ENCODE peak calls at places on chromosomes 6 and 20, in seven cellular contexts. One of them, this sample, is unnamed.

GRCh38 chr6:43097098-43097489 is 21.0 kb downstream of the PTK7 start:
- DNase-seq in NCI-H2029: no peak
- DNase-seq in AG09309: no peak
- DNase-seq in GM13976: no peak
- DNase-seq in NCI-H2171: no peak
- DNase-seq in T-cell: no peak
- DNase-seq in fibroblast of lung: no peak
- DNase-seq in this sample: no peak

GRCh38 chr6:88730602-88731001 is 232.8 kb downstream of the RNGTT start:
- DNase-seq in fibroblast of lung: no peak
- DNase-seq in GM13976: no peak
- DNase-seq in T-cell: no peak
- DNase-seq in NCI-H2029: peak
- DNase-seq in AG09309: no peak
- DNase-seq in NCI-H2171: no peak
- DNase-seq in this sample: no peak

GRCh38 chr6:2848851-2849250 is 7.2 kb upstream of the SERPINB1 start:
- DNase-seq in AG09309: no peak
- DNase-seq in fibroblast of lung: no peak
- DNase-seq in NCI-H2171: no peak
- DNase-seq in NCI-H2029: no peak
- DNase-seq in GM13976: no peak
- DNase-seq in T-cell: no peak
- DNase-seq in this sample: no peak

GRCh38 chr20:44074252-44075151 is 112.5 kb downstream of the JPH2 start:
- DNase-seq in fibroblast of lung: peak
- DNase-seq in NCI-H2171: no peak
- DNase-seq in NCI-H2029: peak
- DNase-seq in T-cell: no peak
- DNase-seq in AG09309: no peak
- DNase-seq in GM13976: no peak
- DNase-seq in this sample: no peak

GRCh38 chr6:26536571-26537159 is 1.5 kb upstream of the HMGN4 start:
- DNase-seq in T-cell: no peak
- DNase-seq in NCI-H2171: no peak
- DNase-seq in AG09309: no peak
- DNase-seq in fibroblast of lung: peak
- DNase-seq in GM13976: peak
- DNase-seq in NCI-H2029: no peak
- DNase-seq in this sample: peak

GRCh38 chr6:4802312-4802935 is 26.2 kb downstream of the CDYL start:
- DNase-seq in AG09309: no peak
- DNase-seq in NCI-H2171: no peak
- DNase-seq in NCI-H2029: no peak
- DNase-seq in GM13976: peak
- DNase-seq in fibroblast of lung: no peak
- DNase-seq in T-cell: no peak
- DNase-seq in this sample: no peak

GRCh38 chr20:38286586-38287502 is 17.1 kb upstream of the BPI start:
- DNase-seq in NCI-H2029: no peak
- DNase-seq in fibroblast of lung: no peak
- DNase-seq in GM13976: no peak
- DNase-seq in T-cell: no peak
- DNase-seq in NCI-H2171: no peak
- DNase-seq in AG09309: no peak
- DNase-seq in this sample: no peak

GRCh38 chr6:3535716-3536435 is 79.0 kb upstream of the SLC22A23 start:
- DNase-seq in NCI-H2171: no peak
- DNase-seq in GM13976: no peak
- DNase-seq in AG09309: no peak
- DNase-seq in NCI-H2029: no peak
- DNase-seq in fibroblast of lung: peak
- DNase-seq in T-cell: no peak
- DNase-seq in this sample: no peak

GRCh38 chr6:119541132-119541905 is 191.8 kb upstream of the MAN1A1 start:
- DNase-seq in T-cell: no peak
- DNase-seq in NCI-H2029: no peak
- DNase-seq in GM13976: no peak
- DNase-seq in NCI-H2171: peak
- DNase-seq in fibroblast of lung: peak
- DNase-seq in AG09309: peak
- DNase-seq in this sample: no peak

GRCh38 chr6:88867841-88868558 is 95.4 kb downstream of the RNGTT start:
- DNase-seq in T-cell: no peak
- DNase-seq in GM13976: no peak
- DNase-seq in NCI-H2029: no peak
- DNase-seq in AG09309: no peak
- DNase-seq in NCI-H2171: no peak
- DNase-seq in fibroblast of lung: no peak
- DNase-seq in this sample: no peak

GRCh38 chr20:21166801-21167200 is 40.9 kb downstream of the KIZ start:
- DNase-seq in AG09309: no peak
- DNase-seq in NCI-H2171: no peak
- DNase-seq in T-cell: no peak
- DNase-seq in NCI-H2029: no peak
- DNase-seq in GM13976: no peak
- DNase-seq in fibroblast of lung: no peak
- DNase-seq in this sample: no peak

GRCh38 chr6:125789576-125790402 is 971 bp upstream of the NCOA7 start:
- DNase-seq in T-cell: peak
- DNase-seq in fibroblast of lung: peak
- DNase-seq in NCI-H2029: peak
- DNase-seq in GM13976: peak
- DNase-seq in NCI-H2171: peak
- DNase-seq in AG09309: no peak
- DNase-seq in this sample: peak

GRCh38 chr6:34867484-34867883 is 20.4 kb downstream of the TAF11 start:
- DNase-seq in fibroblast of lung: no peak
- DNase-seq in GM13976: no peak
- DNase-seq in NCI-H2029: no peak
- DNase-seq in AG09309: no peak
- DNase-seq in T-cell: no peak
- DNase-seq in NCI-H2171: no peak
- DNase-seq in this sample: no peak

GRCh38 chr20:49833483-49833882 is 20.9 kb downstream of the SLC9A8 start:
- DNase-seq in NCI-H2171: no peak
- DNase-seq in T-cell: no peak
- DNase-seq in fibroblast of lung: no peak
- DNase-seq in NCI-H2029: no peak
- DNase-seq in AG09309: no peak
- DNase-seq in GM13976: no peak
- DNase-seq in this sample: no peak

GRCh38 chr6:129902681-129903080 is 41.6 kb upstream of the TMEM244 start:
- DNase-seq in GM13976: no peak
- DNase-seq in AG09309: no peak
- DNase-seq in NCI-H2029: no peak
- DNase-seq in fibroblast of lung: no peak
- DNase-seq in T-cell: no peak
- DNase-seq in NCI-H2171: no peak
- DNase-seq in this sample: no peak